ENCODE peak calls at places on chromosomes 11 and 22, in seven cellular contexts. Z is LoVo; E is renal cortical epithelial cell; H is ecto neural progenitor cell; O is GDM1; P is stimulated activated naive CD4-positive, alpha-beta T cell; L is NCI-H146. K is an unnamed sample.

GRCh38 chr11:67355794-67356550 is 2.6 kb upstream of the POLD4 start:
- DNase-seq in Z (no peak), H (no peak), E (no peak), L (no peak), O (no peak), P (no peak), K (no peak)

GRCh38 chr11:86047275-86047991 is 21.5 kb downstream of the PICALM start:
- DNase-seq in P (no peak), O (no peak), L (no peak), H (no peak), Z (no peak), E (peak; percentile 90), K (no peak)

GRCh38 chr11:74147199-74147929 is 23.4 kb downstream of the C2CD3 start:
- DNase-seq in H (no peak), E (peak; percentile 93), P (no peak), Z (no peak), O (no peak), L (no peak), K (no peak)

GRCh38 chr22:37894939-37895670 is 11.0 kb upstream of the MICALL1 start:
- DNase-seq in E (no peak), Z (peak; percentile 39), P (no peak), L (no peak), H (peak; percentile 69), O (no peak), K (no peak)

GRCh38 chr11:63710476-63711217 is 29.3 kb downstream of the RTN3 start:
- DNase-seq in O (no peak), L (no peak), P (no peak), E (no peak), Z (peak; percentile 48), H (no peak), K (no peak)

GRCh38 chr22:30221121-30221992 is 25.2 kb downstream of the LIF start:
- DNase-seq in E (no peak), Z (no peak), L (no peak), H (no peak), O (peak; percentile 45), P (peak; percentile 22), K (no peak)

GRCh38 chr11:59555601-59556114 is 44.3 kb downstream of the OR4D9 start:
- DNase-seq in O (no peak), Z (no peak), E (no peak), H (peak; percentile 58), P (no peak), L (no peak), K (no peak)

GRCh38 chr11:36130401-36130800 is 158.8 kb downstream of the COMMD9 start:
- DNase-seq in H (no peak), L (no peak), E (no peak), P (no peak), O (no peak), Z (no peak), K (no peak)

GRCh38 chr22:49678137-49678841 is 149.4 kb downstream of the BRD1 start:
- DNase-seq in O (no peak), Z (no peak), L (no peak), P (no peak), H (peak; percentile 42), E (no peak), K (no peak)

K was measured in COR-L47.